ENCODE peak calls at places on chromosome 9, in six cellular contexts. J is neural progenitor cell, O is PC-3, D is HCT116, U is GM23338, B is SK-N-SH. X is an unnamed sample.

GRCh38 chr9:4866239-4866969 is 73.7 kb downstream of the RCL1 start:
- DNase-seq in D (no peak), U (no peak), B (no peak), J (no peak), O (peak; percentile 73), X (no peak)

GRCh38 chr9:86549434-86549833 is 195.2 kb upstream of the TUT7 start:
- DNase-seq in U (no peak), O (no peak), J (no peak), B (no peak), D (no peak), X (no peak)

GRCh38 chr9:96379461-96379860 is 4.0 kb downstream of the SLC35D2 start:
- DNase-seq in B (no peak), O (no peak), J (no peak), D (no peak), U (no peak), X (no peak)

GRCh38 chr9:101458955-101459631 is 23.5 kb upstream of the ALDOB start:
- DNase-seq in O (peak; percentile 71), U (peak; percentile 92), J (peak; percentile 75), D (peak; percentile 79), B (peak; percentile 76), X (peak; percentile 85)

GRCh38 chr9:134993996-134994720 is 76.4 kb upstream of the FCN1 start:
- DNase-seq in U (no peak), B (no peak), O (no peak), J (no peak), D (no peak), X (no peak)

GRCh38 chr9:131216806-131217205 is 59.5 kb downstream of the FAM78A start:
- DNase-seq in J (no peak), O (no peak), D (no peak), U (no peak), B (no peak), X (no peak)

GRCh38 chr9:36844961-36845360 is 189.1 kb downstream of the PAX5 start:
- DNase-seq in D (no peak), U (no peak), O (no peak), B (no peak), J (no peak), X (no peak)

GRCh38 chr9:123003467-123003866 is 30.0 kb upstream of the GPR21 start:
- DNase-seq in U (no peak), B (no peak), J (no peak), O (no peak), D (no peak), X (no peak)

GRCh38 chr9:135734616-135735144 is 32.7 kb downstream of the KCNT1 start:
- DNase-seq in O (no peak), B (no peak), J (no peak), U (no peak), D (no peak), X (no peak)

GRCh38 chr9:88991066-88992030 is at the start of gene S1PR3:
- DNase-seq in J (peak; percentile 89), B (peak; percentile 94), D (no peak), U (peak; percentile 77), O (peak; percentile 36), X (no peak)

GRCh38 chr9:8115570-8115969 is 316.0 kb upstream of the DMAC1 start:
- DNase-seq in J (no peak), D (no peak), B (no peak), O (no peak), U (no peak), X (no peak)

GRCh38 chr9:78786794-78787193 is 489.9 kb downstream of the PSAT1 start:
- DNase-seq in U (no peak), D (no peak), O (peak; percentile 33), J (no peak), B (no peak), X (no peak)

GRCh38 chr9:115850548-115851304 is 302.9 kb upstream of the PAPPA start:
- DNase-seq in U (no peak), J (no peak), B (no peak), D (no peak), O (peak; percentile 52), X (no peak)

GRCh38 chr9:75239176-75239575 is 150.9 kb downstream of the OSTF1 start:
- DNase-seq in U (peak; percentile 35), J (no peak), D (no peak), O (peak; percentile 60), B (no peak), X (no peak)

GRCh38 chr9:132754236-132754635 is 84.0 kb downstream of the GTF3C4 start:
- DNase-seq in O (no peak), U (no peak), J (no peak), B (no peak), D (no peak), X (no peak)

GRCh38 chr9:83444110-83444509 is 94.1 kb downstream of the FRMD3 start:
- DNase-seq in J (no peak), U (no peak), B (peak; percentile 44), D (no peak), O (no peak), X (no peak)

GRCh38 chr9:111065414-111065813 is 27.1 kb upstream of the LPAR1 start:
- DNase-seq in J (no peak), U (no peak), O (no peak), D (no peak), B (no peak), X (no peak)

GRCh38 chr9:137147091-137147792 is 8.3 kb downstream of the GRIN1 start:
- DNase-seq in B (no peak), D (no peak), U (no peak), J (no peak), O (no peak), X (peak; percentile 5)

GRCh38 chr9:35659340-35659739 is 1.2 kb downstream of the CCDC107 start:
- DNase-seq in J (no peak), O (peak; percentile 84), D (no peak), B (no peak), U (no peak), X (no peak)

GRCh38 chr9:75111019-75111622 is 22.8 kb downstream of the OSTF1 start:
- DNase-seq in B (no peak), U (no peak), O (peak; percentile 80), J (no peak), D (peak; percentile 10), X (no peak)

GRCh38 chr9:19431361-19432171 is 22.8 kb downstream of the ACER2 start:
- DNase-seq in U (no peak), J (no peak), B (no peak), O (no peak), D (no peak), X (no peak)

GRCh38 chr9:73565833-73566465 is 414.3 kb downstream of the ANXA1 start:
- DNase-seq in J (peak; percentile 59), O (peak; percentile 14), B (no peak), U (peak; percentile 73), D (no peak), X (peak; percentile 43)

GRCh38 chr9:137478613-137479314 is 19.6 kb upstream of the NSMF start:
- DNase-seq in J (no peak), D (no peak), O (no peak), B (peak; percentile 48), U (peak; percentile 66), X (no peak)

GRCh38 chr9:129437626-129438323 is 183.1 kb downstream of the C9orf50 start:
- DNase-seq in B (peak; percentile 63), U (no peak), J (peak; percentile 46), D (no peak), O (no peak), X (no peak)
- H3K27me3 ChIP-seq in B (no peaks in the 10 kb centered on the region), U (peaks cover 85% of the 10 kb centered on the region), J (peaks cover 51% of the 10 kb centered on the region), D (no peaks in the 10 kb centered on the region), O (no peaks in the 10 kb centered on the region), X (peaks cover 53% of the 10 kb centered on the region)

GRCh38 chr9:98691890-98692289 is 16.8 kb downstream of the GABBR2 start:
- DNase-seq in B (no peak), O (no peak), J (no peak), U (no peak), D (no peak), X (no peak)

GRCh38 chr9:98690686-98691085 is 18.0 kb downstream of the GABBR2 start:
- DNase-seq in D (no peak), B (no peak), U (no peak), J (no peak), O (no peak), X (no peak)

GRCh38 chr9:98686961-98687855 is 21.5 kb downstream of the GABBR2 start:
- DNase-seq in U (no peak), B (no peak), D (no peak), J (no peak), O (no peak), X (no peak)

GRCh38 chr9:98688710-98689495 is 19.8 kb downstream of the GABBR2 start:
- DNase-seq in D (no peak), J (no peak), B (no peak), O (no peak), U (no peak), X (no peak)

GRCh38 chr9:98687911-98688310 is 20.8 kb downstream of the GABBR2 start:
- DNase-seq in U (no peak), J (no peak), D (no peak), O (no peak), B (no peak), X (no peak)
- TF ChIP-seq EZH2phosphoT487 in U (no peak), J (no peak), D (no peak), O (no peak), B (no peak), X (no peak)

DNA sequence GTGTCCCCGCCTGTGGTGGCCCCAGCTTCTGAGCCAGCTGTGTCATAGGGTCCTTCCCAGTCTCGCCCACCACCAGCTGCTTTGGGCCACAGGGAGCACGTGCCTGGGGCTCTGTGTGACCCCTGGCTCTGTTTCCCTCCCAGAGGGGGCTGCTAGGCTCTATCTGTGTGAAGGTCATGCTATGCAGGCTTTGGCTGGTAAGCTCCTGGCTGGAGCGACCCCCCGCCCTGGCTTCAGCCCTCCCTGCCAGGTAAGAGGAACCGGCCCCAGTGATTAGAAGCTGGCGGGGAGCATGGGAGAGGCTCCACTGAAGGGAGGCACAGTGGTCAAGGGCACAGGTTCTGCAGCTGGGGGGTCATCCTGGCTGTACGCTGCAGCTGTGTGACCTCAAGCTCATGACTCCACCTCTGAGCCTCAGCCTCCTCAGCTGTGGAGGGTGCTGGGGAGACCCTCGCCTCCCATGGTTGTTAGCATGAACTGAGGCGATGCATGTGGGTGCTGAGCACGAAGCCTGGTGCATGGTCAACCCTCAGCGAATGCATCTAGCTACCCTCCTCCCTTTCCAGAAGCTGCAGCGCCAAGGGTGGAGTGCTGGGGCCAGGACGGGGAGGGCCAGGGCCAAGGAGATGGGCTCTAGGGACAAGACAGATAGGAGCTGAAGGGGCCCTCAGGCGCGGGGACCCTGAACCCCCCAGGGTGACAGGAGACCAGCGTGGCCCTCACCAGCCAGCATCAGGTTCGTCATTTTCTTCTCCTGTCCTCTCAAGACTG is 163.8 kb upstream of the MVB12B start:
- DNase-seq in J (no peak), O (no peak), U (no peak), D (no peak), B (no peak), X (no peak)
- H3K27me3 ChIP-seq in J (no peaks in the 10 kb centered on the region), O (peaks cover 35% of the 10 kb centered on the region), U (no peaks in the 10 kb centered on the region), D (peaks cover 6% of the 10 kb centered on the region), B (peaks cover 19% of the 10 kb centered on the region), X (peaks cover 54% of the 10 kb centered on the region)

GRCh38 chr9:85038061-85038460 is 368.5 kb downstream of the NTRK2 start:
- DNase-seq in B (no peak), U (no peak), O (no peak), D (no peak), J (no peak), X (no peak)
- TF ChIP-seq EZH2phosphoT487 in B (no peak), U (no peak), O (no peak), D (no peak), J (no peak), X (no peak)

X was measured in MM.1S.